ENCODE peak calls at places on chromosomes 1 and 21, in nine cellular contexts. T, J, Y, U, W, M, P, O and C are unnamed samples.

GRCh38 chr1:21901473-21901847 is 35.6 kb downstream of the HSPG2 start:
- DNase-seq in T (no peak), O (peak), U (no peak), J (no peak), Y (no peak), W (no peak), M (no peak), P (no peak), C (peak)

GRCh38 chr1:31984419-31985347 is 29.0 kb upstream of the KHDRBS1 start:
- DNase-seq in O (no peak), U (no peak), T (no peak), W (no peak), J (no peak), Y (no peak), P (no peak), M (no peak), C (no peak)

GRCh38 chr1:1989759-1990158 is 13.8 kb downstream of the CFAP74 start:
- DNase-seq in M (no peak), O (no peak), Y (peak), P (no peak), U (no peak), T (no peak), W (no peak), J (no peak), C (no peak)

GRCh38 chr1:6082430-6082971 is 36.8 kb downstream of the KCNAB2 start:
- DNase-seq in T (no peak), U (no peak), P (no peak), O (no peak), W (no peak), Y (no peak), J (no peak), M (no peak), C (no peak)

GRCh38 chr1:192538407-192539311 is 36.9 kb upstream of the RGS1 start:
- DNase-seq in U (no peak), P (peak), M (no peak), J (no peak), W (no peak), T (no peak), Y (no peak), O (no peak), C (no peak)

GRCh38 chr1:110449661-110450651 is 993 bp upstream of the PROK1 start:
- DNase-seq in M (no peak), O (no peak), T (no peak), P (no peak), J (no peak), Y (no peak), U (no peak), W (no peak), C (peak)

GRCh38 chr1:215005656-215006335 is 76.7 kb upstream of the KCNK2 start:
- DNase-seq in J (no peak), W (no peak), U (no peak), P (no peak), T (no peak), Y (no peak), M (no peak), O (no peak), C (no peak)

GRCh38 chr1:26094076-26094669 is 17.5 kb upstream of the PDIK1L start:
- DNase-seq in O (peak), P (no peak), M (no peak), T (no peak), Y (no peak), U (no peak), W (no peak), J (no peak), C (no peak)

GRCh38 chr1:30467101-30467500 is 256.3 kb downstream of the MATN1 start:
- DNase-seq in O (no peak), J (no peak), P (no peak), M (no peak), W (no peak), Y (no peak), T (no peak), U (peak), C (no peak)

GRCh38 chr1:32759997-32760623 is 57.0 kb downstream of the YARS1 start:
- DNase-seq in U (peak), Y (peak), P (no peak), M (peak), J (no peak), O (no peak), T (no peak), W (no peak), C (no peak)

GRCh38 chr1:168613038-168613451 is 36.6 kb downstream of the XCL1 start:
- DNase-seq in T (no peak), W (no peak), Y (no peak), J (no peak), O (no peak), M (no peak), P (no peak), U (no peak), C (peak)

GRCh38 chr1:11364170-11364569 is 91.2 kb downstream of the UBIAD1 start:
- DNase-seq in T (no peak), W (no peak), Y (no peak), J (no peak), O (no peak), U (no peak), M (no peak), P (no peak), C (peak)

GRCh38 chr1:97050501-97050900 is 328.9 kb downstream of the PTBP2 start:
- DNase-seq in O (no peak), U (no peak), W (no peak), M (no peak), P (no peak), J (no peak), Y (no peak), T (no peak), C (no peak)

GRCh38 chr1:198933506-198933905 is 294.7 kb downstream of the PTPRC start:
- DNase-seq in P (no peak), Y (no peak), M (no peak), T (no peak), W (no peak), U (no peak), J (no peak), O (no peak), C (no peak)

GRCh38 chr1:109873278-109874175 is 37.1 kb upstream of the CSF1 start:
- DNase-seq in W (no peak), P (no peak), O (no peak), Y (no peak), J (no peak), T (no peak), U (no peak), M (no peak), C (no peak)

GRCh38 chr21:38355992-38356781 is 99.4 kb downstream of the KCNJ15 start:
- DNase-seq in U (peak), M (peak), O (peak), Y (peak), P (peak), T (peak), W (peak), J (peak), C (peak)

GRCh38 chr1:174569240-174569639 is 121.5 kb downstream of the GPR52 start:
- DNase-seq in T (no peak), O (no peak), W (no peak), Y (no peak), M (no peak), P (no peak), J (no peak), U (no peak), C (no peak)

GRCh38 chr1:69700770-69701169 is 133.0 kb downstream of the LRRC7 start:
- DNase-seq in M (no peak), O (no peak), T (no peak), U (no peak), Y (peak), W (no peak), J (no peak), P (no peak), C (no peak)